ENCODE peak calls at places on chromosomes 11 and 22, in ten cellular contexts. S is mucosa of descending colon; O is transverse colon; Z is right cardiac atrium; V is CD4-positive, alpha-beta T cell; J is effector memory CD4-positive, alpha-beta T cell; B is IMR-90; X is pancreas; W is hepatocyte; I is A549. K is an unnamed sample.
A peak's percentile ranks its signal among the peaks of the same experiment; 100 is the strongest.

GRCh38 chr11:34143048-34143447 is 37.6 kb downstream of the NAT10 start:
- DNase-seq in I (no peak), W (no peak), O (no peak), S (no peak), B (no peak), X (no peak), V (no peak), J (no peak), Z (no peak), K (no peak)

GRCh38 chr11:114258696-114259095 is 37.5 kb upstream of the NNMT start:
- DNase-seq in W (no peak), O (no peak), S (no peak), I (no peak), J (no peak), V (no peak), Z (peak; percentile 71), X (no peak), B (no peak), K (no peak)

GRCh38 chr11:95794086-95794485 is 3.8 kb downstream of the CEP57 start:
- DNase-seq in W (no peak), J (no peak), O (no peak), X (no peak), I (no peak), V (no peak), Z (no peak), S (no peak), B (peak; percentile 26), K (no peak)

GRCh38 chr22:32232447-32232846 is 22.7 kb downstream of the SLC5A4 start:
- DNase-seq in Z (no peak), V (no peak), B (no peak), J (no peak), X (no peak), S (no peak), I (no peak), O (no peak), W (no peak), K (no peak)

GRCh38 chr11:121452609-121453150 is at the start of gene SORL1-AS1:
- DNase-seq in W (peak; percentile 50), O (peak; percentile 45), X (peak; percentile 23), S (peak; percentile 52), I (peak; percentile 12), V (peak; percentile 41), B (peak; percentile 5), Z (no peak), J (peak; percentile 41), K (peak; percentile 32)

GRCh38 chr22:20889904-20890303 is 27.3 kb upstream of the CRKL start:
- DNase-seq in O (no peak), X (no peak), J (no peak), Z (no peak), I (no peak), V (no peak), B (no peak), W (no peak), S (no peak), K (no peak)

GRCh38 chr11:88035271-88035670 is 140.0 kb downstream of the RAB38 start:
- DNase-seq in Z (no peak), S (no peak), X (no peak), I (no peak), V (no peak), J (no peak), B (peak; percentile 43), W (no peak), O (no peak), K (no peak)

GRCh38 chr11:2273311-2273710 is 2.9 kb upstream of the ASCL2 start:
- DNase-seq in Z (no peak), I (no peak), S (peak; percentile 0), X (no peak), B (no peak), W (no peak), V (no peak), O (no peak), J (no peak), K (no peak)

GRCh38 chr11:128179512-128179911 is 407.8 kb downstream of the ETS1 start:
- DNase-seq in Z (no peak), X (no peak), V (no peak), I (no peak), J (no peak), B (no peak), O (no peak), S (no peak), W (peak; percentile 35), K (no peak)

GRCh38 chr22:44102121-44102520 is 78.0 kb downstream of the PARVB start:
- DNase-seq in S (no peak), B (no peak), X (no peak), V (no peak), Z (no peak), O (no peak), W (no peak), J (no peak), I (no peak), K (no peak)

GRCh38 chr11:75597636-75598035 is 35.6 kb downstream of the SERPINH1 start:
- DNase-seq in O (no peak), I (peak; percentile 56), J (no peak), W (peak; percentile 50), B (no peak), Z (no peak), X (no peak), V (no peak), S (peak; percentile 26), K (no peak)

GRCh38 chr11:26143553-26144308 is 188.2 kb upstream of the ANO3 start:
- DNase-seq in X (no peak), S (no peak), W (no peak), B (peak; percentile 9), I (no peak), J (no peak), O (no peak), V (no peak), Z (no peak), K (no peak)

GRCh38 chr11:129937592-129938238 is 42.3 kb upstream of the NFRKB start:
- DNase-seq in Z (no peak), W (no peak), V (no peak), S (no peak), O (no peak), B (no peak), X (no peak), J (no peak), I (no peak), K (no peak)

GRCh38 chr22:27635852-27636251 is 165.7 kb downstream of the MN1 start:
- DNase-seq in B (no peak), X (no peak), O (no peak), J (no peak), I (no peak), V (no peak), Z (no peak), S (no peak), W (no peak), K (no peak)

GRCh38 chr22:50001388-50002231 is 11.0 kb downstream of the IL17REL start:
- DNase-seq in O (no peak), X (no peak), W (no peak), I (no peak), B (no peak), J (no peak), Z (no peak), S (no peak), V (no peak), K (no peak)

GRCh38 chr22:30062256-30062655 is 18.0 kb upstream of the HORMAD2 start:
- DNase-seq in I (no peak), J (no peak), X (no peak), W (no peak), S (peak; percentile 59), Z (no peak), B (no peak), V (no peak), O (peak; percentile 52), K (no peak)
- H3K9me3 ChIP-seq in I (peaks cover 9% of the 10 kb centered on the region), J (no peaks in the 10 kb centered on the region), X (no peaks in the 10 kb centered on the region), W (no peaks in the 10 kb centered on the region), S (peaks cover 6% of the 10 kb centered on the region), Z (peaks cover 2% of the 10 kb centered on the region), B (peaks cover 7% of the 10 kb centered on the region), V (peaks cover 23% of the 10 kb centered on the region), O (peaks cover 5% of the 10 kb centered on the region), K (peaks cover 3% of the 10 kb centered on the region)

GRCh38 chr11:133581091-133581490 is 48.8 kb upstream of the OPCML start:
- DNase-seq in I (no peak), V (no peak), X (no peak), B (no peak), S (no peak), J (no peak), O (no peak), Z (no peak), W (no peak), K (no peak)

GRCh38 chr11:133582731-133583130 is 50.4 kb upstream of the OPCML start:
- DNase-seq in I (no peak), X (no peak), O (no peak), J (no peak), W (no peak), S (no peak), V (no peak), B (no peak), Z (no peak), K (no peak)

DNA sequence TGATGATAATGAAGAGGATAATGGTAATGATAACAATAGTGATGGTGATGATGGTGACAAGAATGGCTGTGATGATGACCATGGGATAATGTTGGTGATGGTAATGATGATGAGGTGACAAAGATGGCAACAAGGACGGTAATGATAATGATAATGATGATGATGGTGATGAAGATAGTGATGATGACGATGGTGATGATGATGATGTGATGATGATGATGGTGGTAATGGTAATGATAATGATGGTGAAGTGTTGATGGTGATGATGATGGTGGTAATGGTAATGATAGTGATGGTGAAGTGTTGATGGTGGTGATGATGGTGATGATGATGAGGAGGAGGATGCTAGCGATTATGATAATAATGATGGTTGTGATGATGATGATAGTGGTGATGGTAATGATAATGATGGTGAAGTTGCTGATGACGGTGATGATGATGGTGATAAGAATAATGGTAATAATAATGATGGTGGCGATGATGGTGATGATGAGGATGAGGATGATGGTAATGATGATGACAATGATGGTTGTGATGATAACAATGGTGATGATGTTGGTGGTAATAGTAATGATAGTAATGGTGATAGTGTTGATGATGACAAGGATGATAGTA is 54.7 kb upstream of the OPCML start:
- DNase-seq in B (no peak), O (no peak), I (no peak), Z (no peak), W (no peak), J (no peak), S (no peak), X (no peak), V (no peak), K (no peak)
- H3K9me3 ChIP-seq in B (peaks cover 30% of the 10 kb centered on the region), O (no peaks in the 10 kb centered on the region), I (no peaks in the 10 kb centered on the region), Z (no peaks in the 10 kb centered on the region), W (no peaks in the 10 kb centered on the region), J (no peaks in the 10 kb centered on the region), S (peaks cover 3% of the 10 kb centered on the region), X (no peaks in the 10 kb centered on the region), V (no peaks in the 10 kb centered on the region), K (peaks cover 2% of the 10 kb centered on the region)

DNA sequence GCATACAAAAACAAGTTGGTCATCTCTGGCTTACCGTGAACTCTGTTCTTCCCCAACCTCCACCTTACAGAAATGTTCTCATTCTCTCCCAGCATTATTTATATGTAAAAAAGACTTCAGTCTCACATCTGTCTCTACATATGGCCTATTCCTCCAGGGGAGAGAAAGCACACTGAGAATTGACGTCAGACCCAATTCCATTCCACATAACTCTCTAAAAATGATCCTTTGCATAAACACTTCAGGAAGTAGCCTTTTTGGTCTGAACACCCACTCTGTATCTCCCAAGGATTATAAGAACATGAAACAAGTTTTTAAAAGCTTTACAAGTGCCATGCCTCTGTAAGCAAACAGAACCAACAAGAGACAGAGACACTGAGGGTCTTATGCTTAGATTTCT is 48.4 kb upstream of the PPP2R1B start:
- DNase-seq in X (no peak), B (peak; percentile 91), Z (no peak), V (no peak), J (no peak), O (no peak), W (no peak), I (no peak), S (no peak), K (no peak)
- H3K9me3 ChIP-seq in X (no peaks in the 10 kb centered on the region), B (no peaks in the 10 kb centered on the region), Z (no peaks in the 10 kb centered on the region), V (no peaks in the 10 kb centered on the region), J (no peaks in the 10 kb centered on the region), O (no peaks in the 10 kb centered on the region), W (no peaks in the 10 kb centered on the region), I (no peaks in the 10 kb centered on the region), S (no peaks in the 10 kb centered on the region), K (no peaks in the 10 kb centered on the region)

GRCh38 chr22:47351836-47352579 is 589.6 kb downstream of the TBC1D22A start:
- DNase-seq in B (no peak), Z (no peak), X (no peak), J (no peak), S (no peak), V (no peak), O (no peak), I (no peak), W (no peak), K (no peak)
- H3K9me3 ChIP-seq in B (peaks cover 7% of the 10 kb centered on the region), Z (no peaks in the 10 kb centered on the region), X (no peaks in the 10 kb centered on the region), J (no peaks in the 10 kb centered on the region), S (no peaks in the 10 kb centered on the region), V (no peaks in the 10 kb centered on the region), O (no peaks in the 10 kb centered on the region), I (peaks cover 3% of the 10 kb centered on the region), W (no peaks in the 10 kb centered on the region), K (no peaks in the 10 kb centered on the region)

K was measured in T-helper 17 cell.